ENCODE peak calls at places on chromosomes 2 and 18, in six cellular contexts. N is mesendoderm; T is adrenal gland; H is CD4-positive, CD25-positive, alpha-beta regulatory T cell; U is aorta; V is cardiac muscle cell. X is an unnamed sample.

GRCh38 chr2:176638167-176639015 is 369.1 kb downstream of the MTX2 start:
- DNase-seq in N (peak; percentile 32), T (peak; percentile 74), H (peak; percentile 31), U (peak; percentile 94), V (peak; percentile 78), X (peak; percentile 48)

GRCh38 chr2:219851801-219852481 is 224.5 kb downstream of the SLC4A3 start:
- DNase-seq in N (no peak), T (no peak), H (no peak), U (no peak), V (no peak), X (no peak)

GRCh38 chr2:26606847-26607190 is 34.3 kb downstream of the CIB4 start:
- DNase-seq in N (no peak), T (peak; percentile 33), H (no peak), U (no peak), V (no peak), X (peak; percentile 86)

GRCh38 chr2:78486565-78486964 is 538.9 kb upstream of the REG3G start:
- DNase-seq in N (no peak), T (no peak), H (no peak), U (no peak), V (no peak), X (no peak)

GRCh38 chr2:170073288-170073687 is 104.7 kb upstream of the MYO3B start:
- DNase-seq in N (no peak), T (peak; percentile 94), H (no peak), U (no peak), V (no peak), X (no peak)

GRCh38 chr2:173355866-173356508 is 1.3 kb downstream of the CDCA7 start:
- DNase-seq in N (no peak), T (no peak), H (no peak), U (no peak), V (no peak), X (peak; percentile 40)

GRCh38 chr2:193187816-193188215 is 993.1 kb upstream of the TMEFF2 start:
- DNase-seq in N (no peak), T (no peak), H (no peak), U (no peak), V (no peak), X (no peak)

GRCh38 chr2:118848381-118849225 is 1.2 kb upstream of the EN1 start:
- DNase-seq in N (peak; percentile 51), T (no peak), H (no peak), U (no peak), V (no peak), X (peak; percentile 22)

GRCh38 chr2:71216501-71216900 is 10.4 kb downstream of the PAIP2B start:
- DNase-seq in N (no peak), T (no peak), H (no peak), U (no peak), V (no peak), X (no peak)

GRCh38 chr2:54602736-54603322 is 120.6 kb upstream of the EML6 start:
- DNase-seq in N (no peak), T (no peak), H (no peak), U (no peak), V (no peak), X (no peak)

GRCh38 chr2:54599914-54600313 is 123.5 kb upstream of the EML6 start:
- DNase-seq in N (no peak), T (peak; percentile 59), H (no peak), U (peak; percentile 90), V (no peak), X (no peak)

GRCh38 chr2:54603357-54603756 is 120.1 kb upstream of the EML6 start:
- DNase-seq in N (no peak), T (no peak), H (no peak), U (no peak), V (no peak), X (no peak)

GRCh38 chr2:54599326-54599710 is 124.1 kb upstream of the EML6 start:
- DNase-seq in N (no peak), T (no peak), H (no peak), U (no peak), V (no peak), X (no peak)

GRCh38 chr2:54601339-54601738 is 122.1 kb upstream of the EML6 start:
- DNase-seq in N (no peak), T (no peak), H (no peak), U (no peak), V (no peak), X (no peak)
- H3K4me1 ChIP-seq in N (peaks cover 11% of the 10 kb centered on the region), T (peaks cover 100% of the 10 kb centered on the region), H (peaks cover 88% of the 10 kb centered on the region), U (peaks cover 15% of the 10 kb centered on the region), V (peaks cover 54% of the 10 kb centered on the region), X (peaks cover 10% of the 10 kb centered on the region)

GRCh38 chr2:1681323-1682310 is 62.7 kb downstream of the PXDN start:
- DNase-seq in N (no peak), T (no peak), H (no peak), U (no peak), V (no peak), X (no peak)
- H3K36me3 ChIP-seq in N (peaks cover 16% of the 10 kb centered on the region), T (no peaks in the 10 kb centered on the region), H (no peaks in the 10 kb centered on the region), U (no peaks in the 10 kb centered on the region), V (peaks cover 16% of the 10 kb centered on the region), X (no peaks in the 10 kb centered on the region)

GRCh38 chr18:48831802-48832201 is 119.0 kb downstream of the SMAD7 start:
- DNase-seq in N (no peak), T (no peak), H (no peak), U (peak; percentile 28), V (no peak), X (no peak)
- H3K4me1 ChIP-seq in N (peaks cover 30% of the 10 kb centered on the region), T (peaks cover 67% of the 10 kb centered on the region), H (peaks cover 42% of the 10 kb centered on the region), U (no peaks in the 10 kb centered on the region), V (peaks cover 69% of the 10 kb centered on the region), X (peaks cover 9% of the 10 kb centered on the region)

GRCh38 chr18:24130494-24130893 is 8.4 kb upstream of the CABYR start:
- DNase-seq in N (no peak), T (no peak), H (no peak), U (no peak), V (no peak), X (no peak)

GRCh38 chr18:24128700-24129099 is 10.2 kb upstream of the CABYR start:
- DNase-seq in N (no peak), T (no peak), H (no peak), U (no peak), V (no peak), X (no peak)

GRCh38 chr18:24121625-24122024 is 17.2 kb upstream of the CABYR start:
- DNase-seq in N (no peak), T (no peak), H (no peak), U (no peak), V (no peak), X (no peak)

GRCh38 chr18:24127735-24128134 is 11.1 kb upstream of the CABYR start:
- DNase-seq in N (peak; percentile 27), T (no peak), H (no peak), U (no peak), V (no peak), X (no peak)

DNA sequence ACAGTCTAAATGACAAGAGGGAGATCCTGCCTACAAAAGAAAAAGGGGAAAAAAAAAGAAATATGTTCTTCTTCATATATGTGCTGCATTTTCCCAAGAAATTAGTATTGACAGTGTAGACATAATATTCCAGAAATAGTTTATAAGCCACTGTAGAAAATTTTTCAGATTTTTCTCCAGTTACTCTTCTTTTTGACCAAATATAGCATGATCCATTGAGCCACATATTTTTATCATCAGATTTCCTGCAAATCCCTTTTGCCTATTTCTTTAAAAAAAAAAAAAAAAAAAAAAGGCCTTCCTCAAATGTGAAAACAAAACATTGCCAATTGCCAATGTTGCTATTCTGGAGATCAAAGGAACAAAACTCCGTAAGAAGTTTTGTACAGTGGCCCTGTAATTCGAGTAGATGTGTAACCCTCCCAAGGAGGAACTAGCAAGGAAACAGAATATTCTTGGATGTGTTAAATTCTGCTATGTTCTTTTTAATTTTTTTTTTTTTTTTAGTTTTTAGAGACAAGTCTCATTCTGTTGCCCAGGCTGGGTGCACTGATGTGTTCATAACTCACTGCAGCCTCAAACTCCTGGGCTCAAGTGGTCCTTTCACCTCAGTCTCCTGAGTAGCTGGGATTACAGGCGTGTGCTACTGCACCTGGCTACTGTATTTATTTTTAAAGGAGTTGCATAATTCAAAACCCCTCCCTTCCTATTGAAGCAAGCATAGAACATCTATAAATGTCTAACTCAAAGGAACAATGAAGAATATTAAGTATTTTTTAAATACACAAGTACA is 12.5 kb upstream of the CABYR start:
- DNase-seq in N (no peak), T (no peak), H (no peak), U (no peak), V (no peak), X (no peak)
- H3K36me3 ChIP-seq in N (no peaks in the 10 kb centered on the region), T (no peaks in the 10 kb centered on the region), H (peaks cover 93% of the 10 kb centered on the region), U (no peaks in the 10 kb centered on the region), V (no peaks in the 10 kb centered on the region), X (no peaks in the 10 kb centered on the region)

GRCh38 chr2:239297142-239298125 is 103.4 kb downstream of the HDAC4 start:
- DNase-seq in N (no peak), T (no peak), H (peak; percentile 36), U (peak; percentile 61), V (no peak), X (no peak)
- H3K4me1 ChIP-seq in N (peaks cover 6% of the 10 kb centered on the region), T (peaks cover 76% of the 10 kb centered on the region), H (peaks cover 59% of the 10 kb centered on the region), U (no peaks in the 10 kb centered on the region), V (peaks cover 20% of the 10 kb centered on the region), X (peaks cover 23% of the 10 kb centered on the region)

DNA sequence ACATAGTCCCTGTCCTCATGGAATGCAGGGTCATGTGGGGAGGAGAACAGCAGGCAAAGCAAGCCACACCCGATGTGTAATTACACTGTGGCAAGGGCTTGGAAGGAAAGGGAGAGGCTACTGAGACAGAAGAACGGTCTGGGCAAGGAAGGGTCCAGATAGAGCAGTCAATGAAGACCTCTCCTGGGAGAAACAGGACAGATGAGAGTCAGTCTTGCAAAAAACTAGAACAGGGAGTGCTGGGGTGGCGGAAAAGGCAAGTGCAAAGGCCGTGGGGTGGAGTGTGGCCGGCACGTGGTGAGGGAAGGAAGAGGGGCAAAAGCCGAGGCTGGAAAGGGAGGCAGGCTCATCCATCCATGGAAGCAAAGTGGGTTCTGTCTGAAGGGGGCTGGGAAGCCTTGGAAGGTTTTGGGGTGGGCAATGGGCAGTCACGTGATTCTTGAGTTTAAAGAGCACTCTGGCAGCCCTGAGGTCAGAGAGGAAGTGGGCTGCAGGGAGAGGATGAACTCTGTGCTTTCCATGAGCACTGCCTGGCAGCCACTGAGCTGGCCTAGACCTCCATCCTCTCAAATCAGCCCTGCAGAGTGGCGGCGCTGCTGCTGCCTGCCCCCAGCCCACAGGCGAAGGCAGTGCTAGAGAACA is 182.2 kb downstream of the INHBB start:
- DNase-seq in N (no peak), T (no peak), H (no peak), U (peak; percentile 49), V (no peak), X (no peak)
- H3K36me3 ChIP-seq in N (no peaks in the 10 kb centered on the region), T (no peaks in the 10 kb centered on the region), H (no peaks in the 10 kb centered on the region), U (no peaks in the 10 kb centered on the region), V (no peaks in the 10 kb centered on the region), X (no peaks in the 10 kb centered on the region)

GRCh38 chr2:8720741-8721140 is 38.9 kb downstream of the ID2 start:
- DNase-seq in N (no peak), T (no peak), H (no peak), U (no peak), V (no peak), X (no peak)
- H3K4me1 ChIP-seq in N (no peaks in the 10 kb centered on the region), T (no peaks in the 10 kb centered on the region), H (no peaks in the 10 kb centered on the region), U (no peaks in the 10 kb centered on the region), V (no peaks in the 10 kb centered on the region), X (no peaks in the 10 kb centered on the region)

GRCh38 chr18:23547306-23547705 is 39.0 kb downstream of the NPC1 start:
- DNase-seq in N (no peak), T (no peak), H (no peak), U (no peak), V (no peak), X (no peak)
- H3K36me3 ChIP-seq in N (peaks cover 17% of the 10 kb centered on the region), T (no peaks in the 10 kb centered on the region), H (peaks cover 79% of the 10 kb centered on the region), U (peaks cover 7% of the 10 kb centered on the region), V (peaks cover 7% of the 10 kb centered on the region), X (no peaks in the 10 kb centered on the region)